ENCODE peak calls at places on chromosomes 3 and 15, in five cellular contexts. One of them, this sample, is unnamed.

GRCh38 chr3:14725015-14725431 is 50.1 kb downstream of the C3orf20 start:
- DNase-seq in Karpas-422: no peak
- DNase-seq in central memory CD8-positive, alpha-beta T cell: no peak
- DNase-seq in skeletal muscle cell: peak
- DNase-seq in activated CD8-positive, alpha-beta memory T cell treated with anti-CD3 and anti-CD28 coated beads for 24 hours: no peak
- DNase-seq in this sample: peak

GRCh38 chr15:40743921-40744809 is 10.9 kb downstream of the RMDN3 start:
- DNase-seq in Karpas-422: peak
- DNase-seq in skeletal muscle cell: peak
- DNase-seq in central memory CD8-positive, alpha-beta T cell: peak
- DNase-seq in activated CD8-positive, alpha-beta memory T cell treated with anti-CD3 and anti-CD28 coated beads for 24 hours: peak
- DNase-seq in this sample: peak

GRCh38 chr3:103532986-103533385 is 1098.2 kb downstream of the ZPLD1 start:
- DNase-seq in central memory CD8-positive, alpha-beta T cell: no peak
- DNase-seq in activated CD8-positive, alpha-beta memory T cell treated with anti-CD3 and anti-CD28 coated beads for 24 hours: no peak
- DNase-seq in Karpas-422: no peak
- DNase-seq in skeletal muscle cell: no peak
- DNase-seq in this sample: no peak

GRCh38 chr3:14845826-14846225 is 27.1 kb downstream of the FGD5 start:
- DNase-seq in Karpas-422: no peak
- DNase-seq in central memory CD8-positive, alpha-beta T cell: no peak
- DNase-seq in activated CD8-positive, alpha-beta memory T cell treated with anti-CD3 and anti-CD28 coated beads for 24 hours: no peak
- DNase-seq in skeletal muscle cell: no peak
- DNase-seq in this sample: no peak

GRCh38 chr3:195154111-195154791 is 116.7 kb downstream of the XXYLT1 start:
- DNase-seq in central memory CD8-positive, alpha-beta T cell: no peak
- DNase-seq in skeletal muscle cell: no peak
- DNase-seq in activated CD8-positive, alpha-beta memory T cell treated with anti-CD3 and anti-CD28 coated beads for 24 hours: no peak
- DNase-seq in Karpas-422: no peak
- DNase-seq in this sample: peak

GRCh38 chr15:43255376-43255775 is 11.4 kb downstream of the TGM5 start:
- DNase-seq in Karpas-422: no peak
- DNase-seq in activated CD8-positive, alpha-beta memory T cell treated with anti-CD3 and anti-CD28 coated beads for 24 hours: no peak
- DNase-seq in central memory CD8-positive, alpha-beta T cell: no peak
- DNase-seq in skeletal muscle cell: no peak
- DNase-seq in this sample: no peak

GRCh38 chr3:5010706-5011554 is 31.7 kb downstream of the BHLHE40 start:
- DNase-seq in skeletal muscle cell: no peak
- DNase-seq in activated CD8-positive, alpha-beta memory T cell treated with anti-CD3 and anti-CD28 coated beads for 24 hours: no peak
- DNase-seq in central memory CD8-positive, alpha-beta T cell: no peak
- DNase-seq in Karpas-422: no peak
- DNase-seq in this sample: peak

GRCh38 chr3:192063570-192063969 is 602.6 kb downstream of the PYDC2 start:
- DNase-seq in Karpas-422: peak
- DNase-seq in central memory CD8-positive, alpha-beta T cell: no peak
- DNase-seq in activated CD8-positive, alpha-beta memory T cell treated with anti-CD3 and anti-CD28 coated beads for 24 hours: no peak
- DNase-seq in skeletal muscle cell: no peak
- DNase-seq in this sample: peak

GRCh38 chr15:61327019-61327631 is 98.0 kb upstream of the RORA start:
- DNase-seq in skeletal muscle cell: no peak
- DNase-seq in Karpas-422: no peak
- DNase-seq in activated CD8-positive, alpha-beta memory T cell treated with anti-CD3 and anti-CD28 coated beads for 24 hours: no peak
- DNase-seq in central memory CD8-positive, alpha-beta T cell: no peak
- DNase-seq in this sample: no peak